ENCODE peak calls at places on chromosomes 6 and 20, in four cellular contexts. R is heart right ventricle, U is stomach, C is aorta. V is an unnamed sample.

GRCh38 chr6:166466178-166467122 is 83.7 kb upstream of the MPC1 start:
- DNase-seq in U (no peak), C (no peak), R (no peak), V (no peak)

GRCh38 chr6:24251339-24251738 is 106.5 kb downstream of the DCDC2 start:
- DNase-seq in C (no peak), R (no peak), U (no peak), V (no peak)

GRCh38 chr6:41940759-41941279 is 789 bp downstream of the CCND3 start:
- DNase-seq in R (peak; percentile 65), U (peak; percentile 44), C (peak; percentile 85), V (peak; percentile 80)

GRCh38 chr20:31720486-31721407 is 1.9 kb downstream of the BCL2L1 start:
- DNase-seq in U (peak; percentile 36), C (no peak), R (no peak), V (no peak)

GRCh38 chr6:128605961-128606360 is 85.6 kb upstream of the PTPRK start:
- DNase-seq in U (no peak), C (no peak), R (no peak), V (no peak)

GRCh38 chr6:52499026-52499425 is 77.8 kb downstream of the TRAM2 start:
- DNase-seq in R (no peak), U (no peak), C (no peak), V (no peak)

GRCh38 chr20:58890073-58890453 is 37.5 kb downstream of the GNAS start:
- DNase-seq in R (no peak), U (no peak), C (no peak), V (no peak)

GRCh38 chr6:38708483-38708882 is 5.5 kb upstream of the GLO1 start:
- DNase-seq in R (no peak), U (no peak), C (no peak), V (no peak)

GRCh38 chr20:49594143-49594928 is 26.4 kb upstream of the PTGIS start:
- DNase-seq in C (no peak), R (peak; percentile 48), U (peak; percentile 77), V (peak; percentile 64)

GRCh38 chr6:56359201-56359899 is 112.0 kb upstream of the COL21A1 start:
- DNase-seq in C (no peak), R (no peak), U (peak; percentile 70), V (no peak)

GRCh38 chr6:100186552-100186951 is 192.5 kb upstream of the MCHR2 start:
- DNase-seq in U (no peak), C (no peak), R (no peak), V (no peak)

GRCh38 chr6:158328446-158328845 is 16.2 kb downstream of the TULP4 start:
- DNase-seq in R (no peak), U (no peak), C (no peak), V (no peak)

GRCh38 chr6:135044639-135045038 is 10.0 kb downstream of the HBS1L start:
- DNase-seq in U (no peak), C (no peak), R (no peak), V (no peak)

GRCh38 chr6:44653761-44654218 is 266.3 kb downstream of the CDC5L start:
- DNase-seq in U (no peak), R (no peak), C (no peak), V (no peak)

GRCh38 chr6:156795825-156796224 is 18.6 kb downstream of the ARID1B start:
- DNase-seq in U (no peak), C (no peak), R (no peak), V (no peak)

GRCh38 chr20:32966881-32967781 is 37.1 kb downstream of the SUN5 start:
- DNase-seq in C (no peak), U (peak; percentile 25), R (no peak), V (peak; percentile 2)

GRCh38 chr6:14542670-14543366 is 425.2 kb downstream of the CD83 start:
- DNase-seq in C (no peak), U (no peak), R (no peak), V (no peak)

GRCh38 chr6:34560366-34561226 is 4.5 kb upstream of the SPDEF start:
- DNase-seq in U (peak; percentile 66), C (no peak), R (no peak), V (peak; percentile 43)
- H3K4me1 ChIP-seq in U (peaks cover 55% of the 10 kb centered on the region), C (no peaks in the 10 kb centered on the region), R (peaks cover 5% of the 10 kb centered on the region), V (no peaks in the 10 kb centered on the region)

GRCh38 chr6:139147628-139148027 is 12.7 kb downstream of the HECA start:
- DNase-seq in C (no peak), R (no peak), U (no peak), V (no peak)
- H3K4me1 ChIP-seq in C (peaks cover 12% of the 10 kb centered on the region), R (peaks cover 57% of the 10 kb centered on the region), U (peaks cover 49% of the 10 kb centered on the region), V (peaks cover 32% of the 10 kb centered on the region)

GRCh38 chr6:75282706-75283105 is 1.9 kb downstream of the TMEM30A start:
- DNase-seq in C (no peak), R (no peak), U (no peak), V (no peak)
- H3K4me1 ChIP-seq in C (no peaks in the 10 kb centered on the region), R (peaks cover 33% of the 10 kb centered on the region), U (peaks cover 26% of the 10 kb centered on the region), V (peaks cover 61% of the 10 kb centered on the region)

GRCh38 chr20:17658648-17658993 is 23.4 kb downstream of the RRBP1 start:
- DNase-seq in R (no peak), C (no peak), U (no peak), V (no peak)

GRCh38 chr20:17660667-17661066 is 21.4 kb downstream of the RRBP1 start:
- DNase-seq in R (no peak), C (peak; percentile 57), U (no peak), V (no peak)

GRCh38 chr20:17661121-17661744 is 20.8 kb downstream of the RRBP1 start:
- DNase-seq in R (no peak), U (no peak), C (peak; percentile 39), V (peak; percentile 5)

GRCh38 chr20:17657898-17658647 is 24.0 kb downstream of the RRBP1 start:
- DNase-seq in C (peak; percentile 63), R (no peak), U (no peak), V (no peak)

GRCh38 chr20:17659801-17660200 is 22.2 kb downstream of the RRBP1 start:
- DNase-seq in R (no peak), C (peak; percentile 56), U (no peak), V (no peak)
- H3K4me1 ChIP-seq in R (peaks cover 22% of the 10 kb centered on the region), C (peaks cover 10% of the 10 kb centered on the region), U (peaks cover 22% of the 10 kb centered on the region), V (peaks cover 9% of the 10 kb centered on the region)

GRCh38 chr6:31575335-31575901 is at the start of gene TNF:
- DNase-seq in C (peak; percentile 78), R (no peak), U (peak; percentile 32), V (peak; percentile 68)
- H3K4me1 ChIP-seq in C (no peaks in the 10 kb centered on the region), R (peaks cover 1% of the 10 kb centered on the region), U (peaks cover 3% of the 10 kb centered on the region), V (peaks cover 5% of the 10 kb centered on the region)

DNA sequence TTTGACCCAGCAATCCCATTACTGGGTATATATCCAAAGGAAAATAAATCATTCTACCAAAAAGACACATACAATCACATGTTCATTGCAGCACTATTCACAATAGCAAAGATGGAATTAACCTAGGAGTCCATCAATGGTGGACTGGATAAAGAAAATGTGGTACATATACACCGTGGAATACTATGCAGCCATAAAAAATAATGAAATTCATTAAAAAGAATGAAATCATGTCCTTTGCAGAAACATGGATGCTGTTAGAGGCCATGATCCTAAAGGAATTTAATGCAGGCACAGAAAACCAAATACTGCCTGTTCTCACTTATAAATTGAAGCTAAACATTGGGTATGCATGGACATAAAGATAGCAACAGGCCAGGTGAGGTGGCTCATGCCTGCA is 61.9 kb upstream of the BMP6 start:
- DNase-seq in C (no peak), R (no peak), U (no peak), V (no peak)
- H3K4me1 ChIP-seq in C (no peaks in the 10 kb centered on the region), R (no peaks in the 10 kb centered on the region), U (no peaks in the 10 kb centered on the region), V (no peaks in the 10 kb centered on the region)

GRCh38 chr6:136408205-136408604 is 118.6 kb upstream of the BCLAF1 start:
- DNase-seq in C (no peak), U (no peak), R (no peak), V (no peak)
- H3K4me1 ChIP-seq in C (no peaks in the 10 kb centered on the region), U (no peaks in the 10 kb centered on the region), R (no peaks in the 10 kb centered on the region), V (no peaks in the 10 kb centered on the region)